ENCODE peak calls at places on chromosomes 6 and 20, in six cellular contexts. K, A, T, N, W and V are unnamed samples.
A peak's percentile ranks its signal among the peaks of the same experiment; 100 is the strongest.

GRCh38 chr20:32966881-32967781 is 37.1 kb downstream of the SUN5 start:
- DNase-seq in T (no peak), A (no peak), N (no peak), W (no peak), K (peak; percentile 21), V (no peak)

GRCh38 chr6:46715106-46715505 is 20.1 kb downstream of the PLA2G7 start:
- DNase-seq in K (no peak), W (no peak), A (no peak), T (no peak), N (no peak), V (no peak)

GRCh38 chr20:9867196-9867980 is 28.5 kb upstream of the PAK5 start:
- DNase-seq in N (no peak), W (no peak), A (no peak), T (no peak), K (no peak), V (no peak)

GRCh38 chr6:130843575-130844320 is 16.5 kb downstream of the SMLR1 start:
- DNase-seq in A (peak; percentile 63), K (no peak), T (peak; percentile 33), N (no peak), W (no peak), V (peak; percentile 23)

GRCh38 chr20:25022680-25023079 is 30.1 kb upstream of the APMAP start:
- DNase-seq in A (no peak), W (no peak), K (no peak), N (no peak), T (no peak), V (no peak)

GRCh38 chr20:36572701-36573102 is 695 bp upstream of the TGIF2 start:
- DNase-seq in W (no peak), A (peak; percentile 74), T (peak; percentile 51), K (peak; percentile 51), N (no peak), V (peak; percentile 39)

GRCh38 chr20:41290804-41291389 is 26.6 kb downstream of the ZHX3 start:
- DNase-seq in W (no peak), A (no peak), T (no peak), N (no peak), K (no peak), V (no peak)

GRCh38 chr20:58670097-58670496 is 19.0 kb downstream of the STX16 start:
- DNase-seq in W (no peak), A (no peak), T (peak; percentile 38), K (no peak), N (no peak), V (no peak)

GRCh38 chr20:16615199-16615598 is 42.0 kb upstream of the KIF16B start:
- DNase-seq in N (no peak), A (peak; percentile 74), K (no peak), T (peak; percentile 92), W (no peak), V (no peak)

GRCh38 chr6:17269840-17270239 is 11.3 kb upstream of the RBM24 start:
- DNase-seq in N (no peak), A (peak; percentile 19), W (peak; percentile 46), T (peak; percentile 76), K (no peak), V (no peak)

GRCh38 chr6:34489229-34489805 is 23.4 kb downstream of the PACSIN1 start:
- DNase-seq in N (no peak), K (no peak), W (no peak), A (no peak), T (no peak), V (no peak)

GRCh38 chr6:139219271-139219729 is 72.5 kb downstream of the TXLNB start:
- DNase-seq in T (peak; percentile 90), A (peak; percentile 94), W (peak; percentile 82), N (peak; percentile 65), K (peak; percentile 89), V (peak; percentile 70)

GRCh38 chr6:29974901-29975560 is 32.7 kb downstream of the HLA-A start:
- DNase-seq in T (no peak), A (no peak), N (no peak), K (peak; percentile 45), W (no peak), V (no peak)

GRCh38 chr6:169774347-169774746 is 22.9 kb downstream of the ERMARD start:
- DNase-seq in W (no peak), A (no peak), T (no peak), K (no peak), N (no peak), V (no peak)

GRCh38 chr6:16761469-16762264 is 407 bp upstream of the ATXN1 start:
- DNase-seq in K (peak; percentile 91), N (peak; percentile 70), T (peak; percentile 91), W (peak; percentile 73), A (peak; percentile 95), V (peak; percentile 67)

GRCh38 chr20:17629678-17630089 is 52.4 kb downstream of the RRBP1 start:
- DNase-seq in N (no peak), A (no peak), K (no peak), T (no peak), W (no peak), V (no peak)

GRCh38 chr20:50729925-50730764 is 1.2 kb upstream of the PARD6B start:
- DNase-seq in K (peak; percentile 32), A (peak; percentile 83), N (no peak), W (peak; percentile 20), T (no peak), V (no peak)

GRCh38 chr6:144305985-144306384 is 20.9 kb downstream of the UTRN start:
- DNase-seq in K (no peak), N (no peak), W (no peak), T (peak; percentile 79), A (no peak), V (no peak)
- H3K9ac ChIP-seq in K (no peak overlapping the region), N (no peak overlapping the region), W (no peak overlapping the region), T (peak overlapping the region; percentile 54), A (no peak overlapping the region), V (no peak overlapping the region)

DNA sequence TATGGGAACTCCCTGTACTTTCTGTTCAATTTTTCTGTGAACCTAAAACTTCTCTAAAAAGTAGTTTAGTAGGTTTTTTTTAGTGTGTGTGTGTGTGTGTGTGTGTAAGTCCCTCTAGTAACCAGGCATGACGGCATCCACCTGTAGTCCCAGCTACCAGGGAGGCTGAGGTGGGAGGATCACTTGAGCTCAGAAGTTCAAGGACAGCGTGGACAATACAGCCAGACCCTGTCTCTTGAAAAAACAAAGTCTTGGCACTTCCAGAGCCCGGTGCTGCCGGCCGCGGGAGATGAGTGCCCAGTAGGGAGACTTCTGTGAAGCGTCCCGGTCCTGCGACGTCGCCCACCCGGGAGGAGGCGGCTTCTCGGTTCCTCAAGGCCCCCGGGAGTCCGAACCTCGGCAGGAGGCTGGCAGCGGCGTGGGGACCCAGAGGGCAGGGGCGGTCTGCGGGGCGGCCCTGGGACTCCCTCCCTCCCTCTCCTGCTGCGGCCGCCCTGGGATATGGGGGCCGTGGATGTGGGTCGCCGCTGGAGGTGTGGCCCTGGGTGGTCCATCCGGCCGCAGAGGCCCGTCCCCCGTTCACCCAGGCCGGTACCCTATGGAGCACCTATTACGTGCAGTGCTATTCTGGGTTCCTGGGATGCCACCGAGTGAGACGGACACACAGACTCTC is 78.0 kb upstream of the SIRPG start:
- DNase-seq in N (no peak), K (no peak), W (no peak), T (no peak), A (no peak), V (no peak)
- H3K14ac ChIP-seq in N (no peak overlapping the region), K (no peak overlapping the region), W (no peak overlapping the region), T (no peak overlapping the region), A (no peak overlapping the region), V (no peak overlapping the region)

GRCh38 chr6:26552205-26552604 is 14.0 kb downstream of the HMGN4 start:
- DNase-seq in T (no peak), N (no peak), A (no peak), K (no peak), W (no peak), V (no peak)

GRCh38 chr6:26553739-26554668 is 15.8 kb downstream of the HMGN4 start:
- DNase-seq in N (no peak), A (peak; percentile 96), W (peak; percentile 91), T (peak; percentile 92), K (peak; percentile 83), V (peak; percentile 83)

GRCh38 chr6:26554669-26555504 is 16.7 kb downstream of the HMGN4 start:
- DNase-seq in K (peak; percentile 58), N (no peak), W (peak; percentile 46), A (peak; percentile 81), T (peak; percentile 68), V (peak; percentile 45)

GRCh38 chr6:26553264-26553738 is 15.1 kb downstream of the HMGN4 start:
- DNase-seq in N (no peak), T (peak; percentile 75), W (peak; percentile 57), K (peak; percentile 76), A (peak; percentile 81), V (peak; percentile 73)

GRCh38 chr6:26552640-26553189 is 14.5 kb downstream of the HMGN4 start:
- DNase-seq in K (no peak), N (no peak), A (no peak), W (no peak), T (no peak), V (no peak)
- H3K9ac ChIP-seq in K (no peak overlapping the region), N (no peak overlapping the region), A (peak overlapping the region; percentile 82), W (no peak overlapping the region), T (no peak overlapping the region), V (no peak overlapping the region)

GRCh38 chr6:154876776-154877175 is 118.3 kb upstream of the TIAM2 start:
- DNase-seq in A (no peak), K (no peak), W (no peak), N (no peak), T (no peak), V (no peak)

GRCh38 chr6:154868143-154868594 is 126.9 kb upstream of the TIAM2 start:
- DNase-seq in N (no peak), K (no peak), W (peak; percentile 6), A (peak; percentile 69), T (peak; percentile 76), V (peak; percentile 54)

GRCh38 chr6:154874684-154875594 is 120.2 kb upstream of the TIAM2 start:
- DNase-seq in A (no peak), N (no peak), K (peak; percentile 30), W (no peak), T (no peak), V (no peak)

DNA sequence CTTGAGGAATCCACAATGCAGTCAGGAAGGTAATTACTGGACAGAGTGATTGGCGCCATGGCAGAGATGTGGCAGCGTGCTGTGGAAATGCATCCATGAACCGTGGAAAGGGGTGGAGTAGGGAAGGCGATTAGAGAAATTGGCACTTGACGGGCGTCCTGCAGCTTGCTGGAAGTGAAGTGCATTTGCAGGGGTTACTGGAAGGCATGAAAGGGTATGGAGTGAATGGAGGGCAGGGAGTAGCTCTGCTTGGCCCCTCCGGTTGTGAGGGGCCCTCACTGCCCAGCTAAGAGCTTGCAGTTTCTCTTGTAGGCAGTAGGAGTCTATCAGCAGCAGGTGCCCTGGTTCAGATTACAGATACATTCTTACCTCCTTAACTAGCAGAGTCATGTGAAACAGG is 122.5 kb upstream of the TIAM2 start:
- DNase-seq in N (peak; percentile 17), A (no peak), W (no peak), T (no peak), K (peak; percentile 60), V (no peak)
- H3K14ac ChIP-seq in N (no peak overlapping the region), A (no peak overlapping the region), W (no peak overlapping the region), T (no peak overlapping the region), K (no peak overlapping the region), V (no peak overlapping the region)

GRCh38 chr6:106973018-106973840 is 1.3 kb downstream of the CD24 start:
- DNase-seq in K (peak; percentile 34), T (no peak), A (no peak), W (peak; percentile 7), N (no peak), V (peak; percentile 37)
- H3K9ac ChIP-seq in K (peak overlapping the region; percentile 98), T (no peak overlapping the region), A (peak overlapping the region; percentile 29), W (peak overlapping the region; percentile 98), N (peak overlapping the region; percentile 99), V (peak overlapping the region; percentile 97)

DNA sequence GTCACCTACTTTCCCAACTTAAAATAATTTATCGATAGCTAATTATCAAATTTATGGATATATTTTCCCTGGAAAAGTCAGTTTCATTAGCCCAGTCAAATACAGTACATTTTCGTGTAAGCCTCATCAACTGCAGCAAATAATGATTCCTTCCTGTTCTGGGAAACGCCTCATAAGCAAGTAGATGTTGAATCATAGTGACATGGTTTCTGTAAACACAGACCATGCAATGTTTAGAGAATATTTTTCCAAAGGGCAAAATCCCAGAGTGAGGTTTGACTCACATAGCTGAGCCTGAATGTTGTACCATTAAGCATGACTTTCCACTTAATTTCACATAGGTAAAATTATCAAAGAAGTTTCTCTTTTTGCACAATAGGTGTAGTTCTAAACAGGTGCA is 16.7 kb upstream of the VNN1 start:
- DNase-seq in N (no peak), T (peak; percentile 94), A (peak; percentile 93), W (no peak), K (no peak), V (no peak)
- H3K14ac ChIP-seq in N (no peak overlapping the region), T (no peak overlapping the region), A (no peak overlapping the region), W (no peak overlapping the region), K (no peak overlapping the region), V (no peak overlapping the region)